ENCODE peak calls at places on chromosomes 2 and 18, in four cellular contexts. W is activated naive CD4-positive, alpha-beta T cell; A is ovary; F is SHP77 treated with DMSO at 0.1 percent for 48 hours. G is an unnamed sample.

GRCh38 chr2:24124003-24124585 is 825 bp downstream of the FAM228B start:
- DNase-seq in W (no peak), A (no peak), F (no peak), G (peak; percentile 26)

GRCh38 chr2:16038586-16038985 is 98.2 kb downstream of the MYCN start:
- DNase-seq in W (no peak), A (no peak), F (no peak), G (no peak)

GRCh38 chr18:59918320-59918755 is 18.5 kb downstream of the PMAIP1 start:
- DNase-seq in W (no peak), A (no peak), F (peak; percentile 90), G (peak; percentile 24)

GRCh38 chr2:9030882-9031645 is 27.6 kb upstream of the MBOAT2 start:
- DNase-seq in W (no peak), A (no peak), F (no peak), G (no peak)

GRCh38 chr2:152513681-152514080 is 178.7 kb downstream of the FMNL2 start:
- DNase-seq in W (no peak), A (no peak), F (no peak), G (no peak)

GRCh38 chr2:14756981-14757657 is 124.6 kb downstream of the LRATD1 start:
- DNase-seq in W (no peak), A (no peak), F (no peak), G (no peak)

GRCh38 chr18:25734336-25734735 is 356.1 kb downstream of the SS18 start:
- DNase-seq in W (no peak), A (no peak), F (no peak), G (no peak)

GRCh38 chr2:53379547-53379946 is 388.1 kb upstream of the CHAC2 start:
- DNase-seq in W (no peak), A (no peak), F (no peak), G (no peak)

GRCh38 chr18:50819027-50819726 is 639 bp downstream of the MRO start:
- DNase-seq in W (no peak), A (peak; percentile 26), F (no peak), G (no peak)

GRCh38 chr2:47898089-47898731 is 8.1 kb downstream of the FBXO11 start:
- DNase-seq in W (no peak), A (no peak), F (no peak), G (no peak)

GRCh38 chr2:133641497-133641896 is 73.2 kb upstream of the NCKAP5 start:
- DNase-seq in W (no peak), A (no peak), F (no peak), G (no peak)

GRCh38 chr2:102461188-102461587 is 11.8 kb upstream of the SLC9A4 start:
- DNase-seq in W (no peak), A (no peak), F (no peak), G (no peak)

GRCh38 chr18:10421859-10422258 is 32.6 kb upstream of the APCDD1 start:
- DNase-seq in W (no peak), A (no peak), F (no peak), G (no peak)

GRCh38 chr2:202249521-202249850 is 11.1 kb upstream of the SUMO1 start:
- DNase-seq in W (no peak), A (no peak), F (no peak), G (no peak)

GRCh38 chr2:47662547-47662946 is 120.4 kb upstream of the MSH6 start:
- DNase-seq in W (no peak), A (no peak), F (no peak), G (no peak)

GRCh38 chr2:120272763-120273481 is 20.3 kb downstream of the RALB start:
- DNase-seq in W (no peak), A (no peak), F (no peak), G (no peak)

GRCh38 chr2:20074001-20074648 is 22.7 kb upstream of the LAPTM4A start:
- DNase-seq in W (no peak), A (no peak), F (no peak), G (peak; percentile 46)

GRCh38 chr2:119426801-119427395 is 4.8 kb upstream of the TMEM37 start:
- DNase-seq in W (no peak), A (peak; percentile 83), F (no peak), G (no peak)

GRCh38 chr2:199382091-199382490 is 75.6 kb downstream of the SATB2 start:
- DNase-seq in W (no peak), A (no peak), F (no peak), G (no peak)

GRCh38 chr2:136117391-136117841 is 533 bp downstream of the CXCR4 start:
- DNase-seq in W (peak; percentile 31), A (no peak), F (no peak), G (no peak)

GRCh38 chr2:18117592-18117991 is 239.1 kb downstream of the KCNS3 start:
- DNase-seq in W (no peak), A (no peak), F (no peak), G (no peak)

GRCh38 chr18:74722237-74722636 is 124.6 kb downstream of the ZNF407 start:
- DNase-seq in W (no peak), A (no peak), F (no peak), G (no peak)

GRCh38 chr2:109663721-109664120 is 49.6 kb downstream of the SOWAHC start:
- DNase-seq in W (no peak), A (peak; percentile 38), F (peak; percentile 42), G (peak; percentile 48)

GRCh38 chr18:61502472-61502871 is 169.2 kb downstream of the CDH20 start:
- DNase-seq in W (no peak), A (peak; percentile 16), F (peak; percentile 1), G (peak; percentile 76)

GRCh38 chr2:457792-458430 is 170.0 kb upstream of the ALKAL2 start:
- DNase-seq in W (no peak), A (no peak), F (no peak), G (no peak)

GRCh38 chr2:109718139-109718538 is 76.0 kb upstream of the RGPD5 start:
- DNase-seq in W (no peak), A (no peak), F (no peak), G (no peak)

GRCh38 chr2:200689115-200689514 is 103.3 kb downstream of the AOX1 start:
- DNase-seq in W (no peak), A (no peak), F (no peak), G (no peak)

GRCh38 chr18:63451774-63452173 is 25.0 kb upstream of the SERPINB5 start:
- DNase-seq in W (no peak), A (no peak), F (no peak), G (no peak)

GRCh38 chr18:8011906-8012305 is 444.8 kb downstream of the PTPRM start:
- DNase-seq in W (no peak), A (no peak), F (no peak), G (no peak)

GRCh38 chr2:98452396-98453027 is 7.9 kb downstream of the INPP4A start:
- DNase-seq in W (no peak), A (no peak), F (no peak), G (no peak)

GRCh38 chr2:27653397-27653796 is 10.0 kb downstream of the SUPT7L start:
- DNase-seq in W (no peak), A (no peak), F (no peak), G (no peak)

GRCh38 chr2:101265893-101266499 is 13.3 kb downstream of the CNOT11 start:
- DNase-seq in W (no peak), A (no peak), F (no peak), G (no peak)

GRCh38 chr2:161312996-161313395 is 4.8 kb downstream of the PSMD14 start:
- DNase-seq in W (no peak), A (no peak), F (no peak), G (no peak)

GRCh38 chr2:212926948-212927347 is 224.5 kb downstream of the IKZF2 start:
- DNase-seq in W (no peak), A (no peak), F (no peak), G (no peak)

GRCh38 chr18:7305416-7305815 is 74.5 kb downstream of the LRRC30 start:
- DNase-seq in W (no peak), A (no peak), F (no peak), G (no peak)

GRCh38 chr18:36592282-36592681 is 236.5 kb downstream of the TPGS2 start:
- DNase-seq in W (no peak), A (no peak), F (no peak), G (no peak)

GRCh38 chr2:80001704-80002103 is 302.8 kb downstream of the LRRTM1 start:
- DNase-seq in W (no peak), A (no peak), F (no peak), G (no peak)

G was measured in NCI-H1092.